ENCODE peak calls at places on chromosomes 13 and 19, in ten cellular contexts. One of them, this sample, is unnamed.

GRCh38 chr13:31199527-31199848 is 287 bp upstream of the B3GLCT start:
- DNase-seq in PC-3: no peak
- DNase-seq in activated T-cell treated with anti-CD3 and anti-CD28 coated beads for 1 hour: no peak
- DNase-seq in stomach: no peak
- DNase-seq in AG09319: no peak
- DNase-seq in stimulated activated CD4-positive, alpha-beta T cell treated with anti-CD3 and anti-CD28 coated beads, Interleukin-2, amount 100 ng/mL, for 48 hours: no peak
- DNase-seq in stimulated activated CD8-positive, alpha-beta memory T cell treated with anti-CD3 and anti-CD28 coated beads, Interleukin-15, amount 100 ng/mL, for 48 hours: no peak
- DNase-seq in endothelial cell: no peak
- DNase-seq in astrocyte of the spinal cord: no peak
- DNase-seq in esophagus squamous epithelium: no peak
- DNase-seq in this sample: no peak

GRCh38 chr19:6060600-6061391 is 49.5 kb downstream of the RFX2 start:
- DNase-seq in PC-3: peak
- DNase-seq in activated T-cell treated with anti-CD3 and anti-CD28 coated beads for 1 hour: peak
- DNase-seq in stomach: no peak
- DNase-seq in AG09319: no peak
- DNase-seq in stimulated activated CD4-positive, alpha-beta T cell treated with anti-CD3 and anti-CD28 coated beads, Interleukin-2, amount 100 ng/mL, for 48 hours: no peak
- DNase-seq in stimulated activated CD8-positive, alpha-beta memory T cell treated with anti-CD3 and anti-CD28 coated beads, Interleukin-15, amount 100 ng/mL, for 48 hours: no peak
- DNase-seq in endothelial cell: no peak
- DNase-seq in astrocyte of the spinal cord: peak
- DNase-seq in esophagus squamous epithelium: no peak
- DNase-seq in this sample: no peak

GRCh38 chr13:110166598-110166997 is 140.4 kb downstream of the COL4A1 start:
- DNase-seq in PC-3: peak
- DNase-seq in activated T-cell treated with anti-CD3 and anti-CD28 coated beads for 1 hour: no peak
- DNase-seq in stomach: no peak
- DNase-seq in AG09319: no peak
- DNase-seq in stimulated activated CD4-positive, alpha-beta T cell treated with anti-CD3 and anti-CD28 coated beads, Interleukin-2, amount 100 ng/mL, for 48 hours: no peak
- DNase-seq in stimulated activated CD8-positive, alpha-beta memory T cell treated with anti-CD3 and anti-CD28 coated beads, Interleukin-15, amount 100 ng/mL, for 48 hours: no peak
- DNase-seq in endothelial cell: no peak
- DNase-seq in astrocyte of the spinal cord: no peak
- DNase-seq in esophagus squamous epithelium: no peak
- DNase-seq in this sample: no peak

GRCh38 chr19:55208880-55209429 is 346 bp downstream of the PTPRH start:
- DNase-seq in PC-3: no peak
- DNase-seq in activated T-cell treated with anti-CD3 and anti-CD28 coated beads for 1 hour: no peak
- DNase-seq in stomach: no peak
- DNase-seq in AG09319: no peak
- DNase-seq in stimulated activated CD4-positive, alpha-beta T cell treated with anti-CD3 and anti-CD28 coated beads, Interleukin-2, amount 100 ng/mL, for 48 hours: no peak
- DNase-seq in stimulated activated CD8-positive, alpha-beta memory T cell treated with anti-CD3 and anti-CD28 coated beads, Interleukin-15, amount 100 ng/mL, for 48 hours: no peak
- DNase-seq in endothelial cell: no peak
- DNase-seq in astrocyte of the spinal cord: no peak
- DNase-seq in esophagus squamous epithelium: no peak
- DNase-seq in this sample: no peak

GRCh38 chr19:49362926-49363264 is 679 bp upstream of the TEAD2 start:
- DNase-seq in PC-3: no peak
- DNase-seq in activated T-cell treated with anti-CD3 and anti-CD28 coated beads for 1 hour: no peak
- DNase-seq in stomach: peak
- DNase-seq in AG09319: no peak
- DNase-seq in stimulated activated CD4-positive, alpha-beta T cell treated with anti-CD3 and anti-CD28 coated beads, Interleukin-2, amount 100 ng/mL, for 48 hours: no peak
- DNase-seq in stimulated activated CD8-positive, alpha-beta memory T cell treated with anti-CD3 and anti-CD28 coated beads, Interleukin-15, amount 100 ng/mL, for 48 hours: no peak
- DNase-seq in endothelial cell: peak
- DNase-seq in astrocyte of the spinal cord: no peak
- DNase-seq in esophagus squamous epithelium: no peak
- DNase-seq in this sample: peak

GRCh38 chr19:46998445-46999142 is 21.0 kb upstream of the NPAS1 start:
- DNase-seq in PC-3: no peak
- DNase-seq in activated T-cell treated with anti-CD3 and anti-CD28 coated beads for 1 hour: no peak
- DNase-seq in stomach: no peak
- DNase-seq in AG09319: no peak
- DNase-seq in stimulated activated CD4-positive, alpha-beta T cell treated with anti-CD3 and anti-CD28 coated beads, Interleukin-2, amount 100 ng/mL, for 48 hours: no peak
- DNase-seq in stimulated activated CD8-positive, alpha-beta memory T cell treated with anti-CD3 and anti-CD28 coated beads, Interleukin-15, amount 100 ng/mL, for 48 hours: no peak
- DNase-seq in endothelial cell: no peak
- DNase-seq in astrocyte of the spinal cord: no peak
- DNase-seq in esophagus squamous epithelium: no peak
- DNase-seq in this sample: no peak

GRCh38 chr19:51274037-51274370 is 23.1 kb downstream of the SIGLECL1 start:
- DNase-seq in PC-3: no peak
- DNase-seq in activated T-cell treated with anti-CD3 and anti-CD28 coated beads for 1 hour: no peak
- DNase-seq in stomach: no peak
- DNase-seq in AG09319: no peak
- DNase-seq in stimulated activated CD4-positive, alpha-beta T cell treated with anti-CD3 and anti-CD28 coated beads, Interleukin-2, amount 100 ng/mL, for 48 hours: no peak
- DNase-seq in stimulated activated CD8-positive, alpha-beta memory T cell treated with anti-CD3 and anti-CD28 coated beads, Interleukin-15, amount 100 ng/mL, for 48 hours: no peak
- DNase-seq in endothelial cell: no peak
- DNase-seq in astrocyte of the spinal cord: no peak
- DNase-seq in esophagus squamous epithelium: no peak
- DNase-seq in this sample: no peak

GRCh38 chr13:37918116-37919100 is 48.8 kb upstream of the TRPC4 start:
- DNase-seq in PC-3: peak
- DNase-seq in activated T-cell treated with anti-CD3 and anti-CD28 coated beads for 1 hour: no peak
- DNase-seq in stomach: no peak
- DNase-seq in AG09319: no peak
- DNase-seq in stimulated activated CD4-positive, alpha-beta T cell treated with anti-CD3 and anti-CD28 coated beads, Interleukin-2, amount 100 ng/mL, for 48 hours: no peak
- DNase-seq in stimulated activated CD8-positive, alpha-beta memory T cell treated with anti-CD3 and anti-CD28 coated beads, Interleukin-15, amount 100 ng/mL, for 48 hours: no peak
- DNase-seq in endothelial cell: no peak
- DNase-seq in astrocyte of the spinal cord: no peak
- DNase-seq in esophagus squamous epithelium: no peak
- DNase-seq in this sample: no peak

GRCh38 chr19:7986321-7987083 is 18.9 kb downstream of the ELAVL1 start:
- DNase-seq in PC-3: peak
- DNase-seq in activated T-cell treated with anti-CD3 and anti-CD28 coated beads for 1 hour: no peak
- DNase-seq in stomach: no peak
- DNase-seq in AG09319: no peak
- DNase-seq in stimulated activated CD4-positive, alpha-beta T cell treated with anti-CD3 and anti-CD28 coated beads, Interleukin-2, amount 100 ng/mL, for 48 hours: no peak
- DNase-seq in stimulated activated CD8-positive, alpha-beta memory T cell treated with anti-CD3 and anti-CD28 coated beads, Interleukin-15, amount 100 ng/mL, for 48 hours: no peak
- DNase-seq in endothelial cell: no peak
- DNase-seq in astrocyte of the spinal cord: peak
- DNase-seq in esophagus squamous epithelium: no peak
- DNase-seq in this sample: no peak

GRCh38 chr13:28429685-28430290 is 65.1 kb downstream of the FLT1 start:
- DNase-seq in PC-3: no peak
- DNase-seq in activated T-cell treated with anti-CD3 and anti-CD28 coated beads for 1 hour: no peak
- DNase-seq in stomach: no peak
- DNase-seq in AG09319: no peak
- DNase-seq in stimulated activated CD4-positive, alpha-beta T cell treated with anti-CD3 and anti-CD28 coated beads, Interleukin-2, amount 100 ng/mL, for 48 hours: no peak
- DNase-seq in stimulated activated CD8-positive, alpha-beta memory T cell treated with anti-CD3 and anti-CD28 coated beads, Interleukin-15, amount 100 ng/mL, for 48 hours: no peak
- DNase-seq in endothelial cell: no peak
- DNase-seq in astrocyte of the spinal cord: no peak
- DNase-seq in esophagus squamous epithelium: no peak
- DNase-seq in this sample: no peak

GRCh38 chr13:61777281-61777680 is 361.6 kb upstream of the PCDH20 start:
- DNase-seq in PC-3: no peak
- DNase-seq in activated T-cell treated with anti-CD3 and anti-CD28 coated beads for 1 hour: no peak
- DNase-seq in stomach: no peak
- DNase-seq in AG09319: no peak
- DNase-seq in stimulated activated CD4-positive, alpha-beta T cell treated with anti-CD3 and anti-CD28 coated beads, Interleukin-2, amount 100 ng/mL, for 48 hours: no peak
- DNase-seq in stimulated activated CD8-positive, alpha-beta memory T cell treated with anti-CD3 and anti-CD28 coated beads, Interleukin-15, amount 100 ng/mL, for 48 hours: no peak
- DNase-seq in endothelial cell: no peak
- DNase-seq in astrocyte of the spinal cord: peak
- DNase-seq in esophagus squamous epithelium: no peak
- DNase-seq in this sample: no peak

GRCh38 chr13:109874921-109875454 is 88.6 kb upstream of the IRS2 start:
- DNase-seq in PC-3: peak
- DNase-seq in activated T-cell treated with anti-CD3 and anti-CD28 coated beads for 1 hour: no peak
- DNase-seq in stomach: no peak
- DNase-seq in AG09319: peak
- DNase-seq in stimulated activated CD4-positive, alpha-beta T cell treated with anti-CD3 and anti-CD28 coated beads, Interleukin-2, amount 100 ng/mL, for 48 hours: no peak
- DNase-seq in stimulated activated CD8-positive, alpha-beta memory T cell treated with anti-CD3 and anti-CD28 coated beads, Interleukin-15, amount 100 ng/mL, for 48 hours: no peak
- DNase-seq in endothelial cell: no peak
- DNase-seq in astrocyte of the spinal cord: peak
- DNase-seq in esophagus squamous epithelium: no peak
- DNase-seq in this sample: no peak

GRCh38 chr19:48968179-48968661 is 3.1 kb downstream of the FTL start:
- DNase-seq in PC-3: no peak
- DNase-seq in activated T-cell treated with anti-CD3 and anti-CD28 coated beads for 1 hour: no peak
- DNase-seq in stomach: no peak
- DNase-seq in AG09319: no peak
- DNase-seq in stimulated activated CD4-positive, alpha-beta T cell treated with anti-CD3 and anti-CD28 coated beads, Interleukin-2, amount 100 ng/mL, for 48 hours: no peak
- DNase-seq in stimulated activated CD8-positive, alpha-beta memory T cell treated with anti-CD3 and anti-CD28 coated beads, Interleukin-15, amount 100 ng/mL, for 48 hours: no peak
- DNase-seq in endothelial cell: no peak
- DNase-seq in astrocyte of the spinal cord: no peak
- DNase-seq in esophagus squamous epithelium: no peak
- DNase-seq in this sample: no peak

GRCh38 chr19:28244966-28245365 is 968.0 kb downstream of the UQCRFS1 start:
- DNase-seq in PC-3: no peak
- DNase-seq in activated T-cell treated with anti-CD3 and anti-CD28 coated beads for 1 hour: no peak
- DNase-seq in stomach: no peak
- DNase-seq in AG09319: no peak
- DNase-seq in stimulated activated CD4-positive, alpha-beta T cell treated with anti-CD3 and anti-CD28 coated beads, Interleukin-2, amount 100 ng/mL, for 48 hours: no peak
- DNase-seq in stimulated activated CD8-positive, alpha-beta memory T cell treated with anti-CD3 and anti-CD28 coated beads, Interleukin-15, amount 100 ng/mL, for 48 hours: no peak
- DNase-seq in endothelial cell: no peak
- DNase-seq in astrocyte of the spinal cord: no peak
- DNase-seq in esophagus squamous epithelium: no peak
- DNase-seq in this sample: no peak

This sample was measured in SJCRH30.